ENCODE peak calls at places on chromosomes 3 and 15, in five cellular contexts. One of them, this sample, is unnamed.

GRCh38 chr3:157333551-157333991 is 103.1 kb upstream of the PTX3 start:
- DNase-seq in AG10803: peak
- DNase-seq in mucosa of descending colon: no peak
- DNase-seq in A673: no peak
- DNase-seq in epithelial cell of esophagus: no peak
- DNase-seq in this sample: no peak

GRCh38 chr15:83365370-83365938 is 81.0 kb upstream of the BNC1 start:
- DNase-seq in epithelial cell of esophagus: peak
- DNase-seq in A673: peak
- DNase-seq in mucosa of descending colon: no peak
- DNase-seq in AG10803: peak
- DNase-seq in this sample: peak

GRCh38 chr3:56005196-56005805 is 463.0 kb downstream of the ERC2 start:
- DNase-seq in A673: no peak
- DNase-seq in epithelial cell of esophagus: peak
- DNase-seq in mucosa of descending colon: no peak
- DNase-seq in AG10803: no peak
- DNase-seq in this sample: peak

GRCh38 chr3:152183473-152183872 is 85.3 kb upstream of the MBNL1 start:
- DNase-seq in epithelial cell of esophagus: no peak
- DNase-seq in AG10803: no peak
- DNase-seq in mucosa of descending colon: peak
- DNase-seq in A673: peak
- DNase-seq in this sample: peak

GRCh38 chr3:195260286-195260905 is 10.6 kb downstream of the XXYLT1 start:
- DNase-seq in A673: peak
- DNase-seq in AG10803: no peak
- DNase-seq in mucosa of descending colon: no peak
- DNase-seq in epithelial cell of esophagus: no peak
- DNase-seq in this sample: peak

GRCh38 chr15:70856884-70857546 is 3.1 kb upstream of the LARP6 start:
- DNase-seq in epithelial cell of esophagus: peak
- DNase-seq in A673: peak
- DNase-seq in mucosa of descending colon: no peak
- DNase-seq in AG10803: peak
- DNase-seq in this sample: peak

GRCh38 chr3:38738630-38739395 is 77.2 kb downstream of the SCN10A start:
- DNase-seq in mucosa of descending colon: peak
- DNase-seq in epithelial cell of esophagus: peak
- DNase-seq in AG10803: peak
- DNase-seq in A673: peak
- DNase-seq in this sample: peak

GRCh38 chr15:63531586-63531985 is 27.2 kb downstream of the USP3 start:
- DNase-seq in mucosa of descending colon: no peak
- DNase-seq in AG10803: no peak
- DNase-seq in epithelial cell of esophagus: no peak
- DNase-seq in A673: peak
- DNase-seq in this sample: no peak

GRCh38 chr3:188217681-188218080 is 63.7 kb downstream of the LPP start:
- DNase-seq in A673: no peak
- DNase-seq in mucosa of descending colon: no peak
- DNase-seq in epithelial cell of esophagus: no peak
- DNase-seq in AG10803: no peak
- DNase-seq in this sample: no peak

GRCh38 chr3:190429681-190430080 is 20.0 kb downstream of the TMEM207 start:
- DNase-seq in AG10803: peak
- DNase-seq in epithelial cell of esophagus: peak
- DNase-seq in mucosa of descending colon: no peak
- DNase-seq in A673: peak
- DNase-seq in this sample: peak

GRCh38 chr3:64022451-64023186 is 675 bp downstream of the PSMD6 start:
- DNase-seq in AG10803: peak
- DNase-seq in mucosa of descending colon: peak
- DNase-seq in epithelial cell of esophagus: peak
- DNase-seq in A673: no peak
- DNase-seq in this sample: peak

GRCh38 chr3:140296796-140297352 is 361.9 kb downstream of the CLSTN2 start:
- DNase-seq in A673: peak
- DNase-seq in AG10803: peak
- DNase-seq in epithelial cell of esophagus: no peak
- DNase-seq in mucosa of descending colon: no peak
- DNase-seq in this sample: peak

GRCh38 chr3:194306109-194306686 is 44.9 kb downstream of the CPN2 start:
- DNase-seq in epithelial cell of esophagus: no peak
- DNase-seq in mucosa of descending colon: no peak
- DNase-seq in A673: no peak
- DNase-seq in AG10803: no peak
- DNase-seq in this sample: no peak

GRCh38 chr3:190566043-190566933 is 52.4 kb downstream of the IL1RAP start:
- DNase-seq in AG10803: peak
- DNase-seq in mucosa of descending colon: no peak
- DNase-seq in epithelial cell of esophagus: peak
- DNase-seq in A673: peak
- DNase-seq in this sample: peak

GRCh38 chr3:142279965-142280590 is 54.7 kb upstream of the GK5 start:
- DNase-seq in A673: peak
- DNase-seq in AG10803: peak
- DNase-seq in epithelial cell of esophagus: peak
- DNase-seq in mucosa of descending colon: no peak
- DNase-seq in this sample: peak

GRCh38 chr15:32852771-32853170 is 135.0 kb downstream of the GREM1 start:
- DNase-seq in A673: no peak
- DNase-seq in mucosa of descending colon: no peak
- DNase-seq in epithelial cell of esophagus: peak
- DNase-seq in AG10803: no peak
- DNase-seq in this sample: no peak

GRCh38 chr3:187841552-187841951 is 96.3 kb upstream of the BCL6 start:
- DNase-seq in epithelial cell of esophagus: peak
- DNase-seq in mucosa of descending colon: no peak
- DNase-seq in A673: no peak
- DNase-seq in AG10803: peak
- DNase-seq in this sample: no peak

GRCh38 chr15:75360391-75360790 is 8.0 kb downstream of the MAN2C1 start:
- DNase-seq in epithelial cell of esophagus: no peak
- DNase-seq in AG10803: no peak
- DNase-seq in A673: no peak
- DNase-seq in mucosa of descending colon: no peak
- DNase-seq in this sample: no peak

GRCh38 chr15:61750271-61751084 is 309.8 kb downstream of the VPS13C start:
- DNase-seq in mucosa of descending colon: peak
- DNase-seq in A673: no peak
- DNase-seq in epithelial cell of esophagus: peak
- DNase-seq in AG10803: no peak
- DNase-seq in this sample: no peak

GRCh38 chr3:45939341-45939771 is 3.9 kb upstream of the CXCR6 start:
- DNase-seq in AG10803: no peak
- DNase-seq in A673: no peak
- DNase-seq in mucosa of descending colon: no peak
- DNase-seq in epithelial cell of esophagus: peak
- DNase-seq in this sample: no peak

GRCh38 chr3:10215578-10216368 is 32.5 kb upstream of the TATDN2 start:
- DNase-seq in AG10803: no peak
- DNase-seq in epithelial cell of esophagus: no peak
- DNase-seq in mucosa of descending colon: no peak
- DNase-seq in A673: no peak
- DNase-seq in this sample: no peak

GRCh38 chr15:84669726-84670125 is 11.7 kb upstream of the NMB start:
- DNase-seq in A673: no peak
- DNase-seq in AG10803: peak
- DNase-seq in epithelial cell of esophagus: no peak
- DNase-seq in mucosa of descending colon: no peak
- DNase-seq in this sample: no peak

GRCh38 chr3:171115667-171116066 is 89.1 kb upstream of the SLC2A2 start:
- DNase-seq in epithelial cell of esophagus: no peak
- DNase-seq in AG10803: peak
- DNase-seq in mucosa of descending colon: no peak
- DNase-seq in A673: no peak
- DNase-seq in this sample: no peak

DNA sequence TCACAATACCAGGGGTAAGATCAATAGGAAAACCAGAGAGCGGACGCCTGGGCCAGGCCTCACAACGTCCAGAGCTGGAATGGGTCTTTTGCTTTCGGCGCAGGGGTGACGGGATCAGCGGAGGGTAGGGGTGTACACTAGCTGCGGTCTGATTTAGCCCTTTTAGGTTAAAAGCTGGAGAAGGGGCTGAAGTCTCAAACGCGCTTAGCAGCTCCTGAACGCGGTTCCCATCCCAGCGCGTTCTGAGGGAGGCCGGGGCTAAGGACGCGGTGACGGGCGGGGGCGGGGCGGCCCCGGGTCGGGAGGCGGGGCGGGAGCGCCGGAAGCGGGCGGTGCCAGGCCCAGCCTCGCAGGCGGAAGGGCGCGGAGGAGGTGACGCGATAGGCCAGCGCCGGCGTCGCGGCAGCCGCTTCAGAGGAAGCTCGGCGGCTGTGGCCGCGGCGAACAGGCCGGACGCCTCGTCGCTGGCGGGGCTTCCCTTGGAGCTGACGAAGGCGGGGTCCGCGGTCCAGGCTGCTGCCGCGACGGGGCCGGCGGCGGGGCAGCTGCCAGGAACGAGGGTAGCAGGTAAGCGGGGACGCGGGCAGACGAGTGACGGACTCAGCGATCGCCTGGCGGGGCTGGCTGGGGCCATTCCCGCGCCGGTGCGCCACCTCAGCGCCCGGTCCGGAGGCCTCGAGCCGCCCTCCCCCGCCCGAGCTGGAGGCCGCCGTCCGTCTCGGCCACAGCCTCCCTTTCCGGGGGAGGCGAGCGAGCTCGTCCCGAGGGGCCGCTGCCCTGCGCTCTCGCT is at the start of gene SENP5:
- DNase-seq in epithelial cell of esophagus: peak
- DNase-seq in mucosa of descending colon: peak
- DNase-seq in AG10803: peak
- DNase-seq in A673: peak
- DNase-seq in this sample: peak
- TF ChIP-seq CTCF in epithelial cell of esophagus: no peak
- TF ChIP-seq CTCF in mucosa of descending colon: no peak
- TF ChIP-seq CTCF in AG10803: no peak
- TF ChIP-seq CTCF in A673: no peak
- TF ChIP-seq CTCF in this sample: no peak

GRCh38 chr15:92907880-92908279 is 7.8 kb downstream of the CHD2 start:
- DNase-seq in epithelial cell of esophagus: peak
- DNase-seq in mucosa of descending colon: no peak
- DNase-seq in AG10803: peak
- DNase-seq in A673: peak
- DNase-seq in this sample: peak

GRCh38 chr15:92906038-92906437 is 5.9 kb downstream of the CHD2 start:
- DNase-seq in AG10803: no peak
- DNase-seq in mucosa of descending colon: no peak
- DNase-seq in epithelial cell of esophagus: no peak
- DNase-seq in A673: no peak
- DNase-seq in this sample: no peak

GRCh38 chr15:92906563-92907081 is 6.5 kb downstream of the CHD2 start:
- DNase-seq in A673: no peak
- DNase-seq in mucosa of descending colon: no peak
- DNase-seq in epithelial cell of esophagus: peak
- DNase-seq in AG10803: no peak
- DNase-seq in this sample: no peak

GRCh38 chr15:92908369-92909057 is 8.4 kb downstream of the CHD2 start:
- DNase-seq in mucosa of descending colon: no peak
- DNase-seq in A673: no peak
- DNase-seq in epithelial cell of esophagus: no peak
- DNase-seq in AG10803: no peak
- DNase-seq in this sample: no peak

GRCh38 chr15:92907229-92907628 is 7.1 kb downstream of the CHD2 start:
- DNase-seq in epithelial cell of esophagus: no peak
- DNase-seq in AG10803: no peak
- DNase-seq in mucosa of descending colon: no peak
- DNase-seq in A673: no peak
- DNase-seq in this sample: peak
- H3K4me3 ChIP-seq in epithelial cell of esophagus: peak
- H3K4me3 ChIP-seq in AG10803: no peak
- H3K4me3 ChIP-seq in mucosa of descending colon: no peak
- H3K4me3 ChIP-seq in A673: peak
- H3K4me3 ChIP-seq in this sample: no peak

DNA sequence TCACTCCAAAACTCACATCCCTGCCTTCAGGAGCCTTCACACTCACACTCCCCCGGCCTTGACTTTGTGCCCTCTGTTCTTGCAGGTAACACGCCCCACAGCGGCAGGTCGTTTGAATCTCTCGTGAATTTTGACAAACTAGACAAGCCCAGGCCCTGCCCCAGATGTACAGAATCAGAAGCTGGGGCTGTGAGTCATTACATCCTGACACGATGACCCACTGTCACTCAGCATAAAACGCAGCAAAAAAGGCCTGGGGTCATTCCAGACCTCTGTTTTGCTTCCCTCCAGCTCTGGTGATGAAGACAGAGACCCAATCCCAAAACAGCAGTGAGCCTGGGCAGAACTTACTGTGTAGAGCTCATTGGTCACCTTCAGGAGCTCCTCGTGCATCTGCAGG is 116.4 kb upstream of the RAD18 start:
- DNase-seq in mucosa of descending colon: no peak
- DNase-seq in epithelial cell of esophagus: peak
- DNase-seq in AG10803: no peak
- DNase-seq in A673: no peak
- DNase-seq in this sample: no peak
- TF ChIP-seq CTCF in mucosa of descending colon: no peak
- TF ChIP-seq CTCF in epithelial cell of esophagus: no peak
- TF ChIP-seq CTCF in AG10803: no peak
- TF ChIP-seq CTCF in A673: no peak
- TF ChIP-seq CTCF in this sample: no peak

DNA sequence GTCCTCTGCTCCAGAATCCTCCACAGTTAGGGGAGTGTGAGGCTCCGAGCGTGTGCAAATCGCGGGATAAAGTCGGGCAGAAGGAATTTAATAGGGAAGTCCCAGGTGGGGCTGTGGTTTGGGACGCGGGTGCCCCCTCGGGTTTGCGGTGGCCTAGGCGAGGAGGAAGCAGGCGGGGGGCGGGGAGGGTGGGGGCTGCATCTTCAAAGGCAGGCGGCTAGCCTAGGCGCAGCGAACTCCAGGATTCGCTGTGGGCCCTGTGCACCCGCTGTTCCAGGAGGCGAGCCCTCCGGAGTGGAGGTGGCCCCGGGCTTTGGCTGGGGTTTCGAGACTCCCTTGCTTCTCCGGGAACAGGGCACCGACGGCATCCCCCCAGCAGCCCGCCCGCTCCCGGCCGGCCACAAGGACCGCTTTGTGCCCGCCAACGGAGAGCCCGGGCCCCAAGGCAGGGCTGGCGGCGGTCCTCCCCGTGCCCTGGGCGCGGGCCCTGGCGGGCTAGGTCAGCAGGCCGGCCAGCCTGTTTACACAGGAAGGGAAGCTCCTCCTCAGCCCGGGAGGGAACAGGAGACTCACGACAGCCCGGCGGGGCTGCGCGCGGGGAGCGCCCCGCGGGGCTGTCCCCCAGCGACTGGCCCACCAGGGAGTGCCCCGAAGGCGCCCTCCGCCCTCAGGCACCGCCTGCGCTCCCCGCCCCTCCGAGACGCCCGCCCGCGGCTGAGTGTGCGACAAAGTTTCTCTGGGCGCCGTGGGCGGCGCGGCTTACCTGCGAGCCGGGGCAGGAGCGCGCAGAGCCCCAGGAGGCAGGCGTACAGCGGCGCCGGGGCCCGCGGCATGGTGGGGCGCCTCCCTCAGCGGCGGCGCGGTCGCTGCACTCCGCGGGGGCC is 755 bp downstream of the ITGB5 start:
- DNase-seq in mucosa of descending colon: peak
- DNase-seq in AG10803: peak
- DNase-seq in epithelial cell of esophagus: peak
- DNase-seq in A673: peak
- DNase-seq in this sample: peak
- H3K4me3 ChIP-seq in mucosa of descending colon: peak
- H3K4me3 ChIP-seq in AG10803: peak
- H3K4me3 ChIP-seq in epithelial cell of esophagus: peak
- H3K4me3 ChIP-seq in A673: peak
- H3K4me3 ChIP-seq in this sample: peak

This sample was measured in cardiac fibroblast.